ENCODE peak calls at places on chromosomes 12 and 14, in eight cellular contexts. M is DMS79; E is anterior cingulate cortex; W is AG10803; P is NCI-H446 treated with DMSO at 0.1 percent for 48 hours; I is T-cell; G is stimulated activated CD8-positive, alpha-beta memory T cell treated with anti-CD3 and anti-CD28 coated beads, Interleukin-4, amount 100 ng/mL, for 24 hours; S is foreskin keratinocyte. B is an unnamed sample.

GRCh38 chr14:44279357-44279756 is 227.7 kb downstream of the FSCB start:
- DNase-seq in E (no peak), W (no peak), S (no peak), I (no peak), P (no peak), G (no peak), M (no peak), B (no peak)

GRCh38 chr14:104267895-104268294 is 129.5 kb downstream of the KIF26A start:
- DNase-seq in P (no peak), G (no peak), I (no peak), W (no peak), S (no peak), E (no peak), M (no peak), B (no peak)

GRCh38 chr14:78178071-78178470 is 7.9 kb downstream of the NRXN3 start:
- DNase-seq in E (no peak), G (no peak), M (no peak), S (no peak), I (no peak), W (no peak), P (no peak), B (no peak)

GRCh38 chr12:28622416-28622815 is 432.2 kb downstream of the CCDC91 start:
- DNase-seq in G (no peak), E (no peak), M (no peak), S (peak), I (no peak), P (no peak), W (peak), B (no peak)

GRCh38 chr14:105093426-105094192 is 28.4 kb upstream of the GPR132 start:
- DNase-seq in W (peak), I (no peak), E (no peak), P (no peak), S (peak), G (peak), M (no peak), B (no peak)

GRCh38 chr12:122851820-122852219 is 16.6 kb downstream of the HIP1R start:
- DNase-seq in S (peak), G (no peak), W (peak), P (no peak), M (peak), I (no peak), E (peak), B (no peak)

GRCh38 chr14:102187583-102188001 is 47.9 kb downstream of the WDR20 start:
- DNase-seq in W (peak), E (no peak), S (no peak), I (no peak), G (no peak), P (no peak), M (peak), B (no peak)

GRCh38 chr12:9919443-9919842 is 12.7 kb downstream of the CLEC2A start:
- DNase-seq in P (no peak), I (no peak), W (no peak), M (no peak), S (no peak), G (no peak), E (no peak), B (no peak)

GRCh38 chr12:32437095-32437515 is 37.7 kb downstream of the FGD4 start:
- DNase-seq in P (no peak), W (peak), S (peak), G (no peak), E (no peak), M (no peak), I (no peak), B (no peak)

GRCh38 chr12:60266381-60266852 is 670.6 kb downstream of the SLC16A7 start:
- DNase-seq in E (no peak), W (peak), S (no peak), M (no peak), I (no peak), P (no peak), G (no peak), B (no peak)

GRCh38 chr14:96752594-96752993 is 44.6 kb upstream of the VRK1 start:
- DNase-seq in G (no peak), E (no peak), I (no peak), W (peak), M (no peak), P (no peak), S (no peak), B (no peak)

GRCh38 chr14:75553761-75554160 is 24.7 kb upstream of the FLVCR2 start:
- DNase-seq in P (no peak), M (no peak), G (no peak), S (no peak), W (no peak), I (no peak), E (no peak), B (no peak)

GRCh38 chr12:56086096-56086495 is 6.1 kb downstream of the ERBB3 start:
- DNase-seq in E (no peak), M (no peak), G (no peak), P (no peak), W (no peak), S (peak), I (no peak), B (no peak)

GRCh38 chr14:97866664-97867063 is 1069.5 kb downstream of the VRK1 start:
- DNase-seq in S (peak), E (no peak), W (no peak), M (no peak), G (no peak), I (no peak), P (no peak), B (no peak)

GRCh38 chr14:95496111-95496681 is 20.3 kb downstream of the SYNE3 start:
- DNase-seq in M (no peak), S (no peak), G (no peak), P (no peak), I (no peak), E (no peak), W (no peak), B (no peak)

GRCh38 chr12:5246196-5246595 is 185.7 kb upstream of the NTF3 start:
- DNase-seq in G (no peak), E (no peak), S (no peak), M (no peak), I (no peak), W (no peak), P (no peak), B (no peak)

GRCh38 chr12:121033625-121034349 is 5.3 kb downstream of the OASL start:
- DNase-seq in W (peak), I (no peak), G (peak), S (peak), E (no peak), M (no peak), P (no peak), B (no peak)

GRCh38 chr14:105014631-105015030 is 6.3 kb downstream of the CDCA4 start:
- DNase-seq in S (no peak), I (no peak), W (no peak), G (no peak), E (no peak), P (no peak), M (no peak), B (no peak)

GRCh38 chr14:44287858-44288257 is 219.2 kb downstream of the FSCB start:
- DNase-seq in I (no peak), G (no peak), S (no peak), M (no peak), W (no peak), P (no peak), E (no peak), B (no peak)

GRCh38 chr12:230925-231671 is 17.1 kb upstream of the SLC6A12 start:
- DNase-seq in G (no peak), P (no peak), E (peak), M (no peak), W (no peak), S (no peak), I (no peak), B (no peak)

GRCh38 chr14:50560929-50561280 is 960 bp downstream of the ATL1 start:
- DNase-seq in P (peak), M (peak), I (peak), S (peak), G (peak), W (peak), E (peak), B (peak)

GRCh38 chr12:62977879-62978278 is 42.9 kb upstream of the PPM1H start:
- DNase-seq in P (no peak), S (no peak), E (no peak), M (no peak), G (no peak), W (no peak), I (no peak), B (no peak)

GRCh38 chr14:32230181-32230580 is 27.1 kb upstream of the RNU6-8 start:
- DNase-seq in E (no peak), G (no peak), M (no peak), W (peak), I (no peak), P (no peak), S (peak), B (no peak)

GRCh38 chr12:78580296-78580695 is 284.3 kb upstream of the SYT1 start:
- DNase-seq in I (no peak), E (no peak), P (no peak), G (no peak), W (no peak), M (no peak), S (no peak), B (no peak)

GRCh38 chr12:128131955-128132354 is 135.0 kb upstream of the TMEM132C start:
- DNase-seq in M (no peak), W (no peak), G (no peak), P (no peak), E (no peak), S (no peak), I (no peak), B (no peak)

GRCh38 chr14:47715330-47715729 is 39.9 kb upstream of the MDGA2 start:
- DNase-seq in E (no peak), S (no peak), G (no peak), M (no peak), W (no peak), I (no peak), P (no peak), B (no peak)

GRCh38 chr12:104790296-104791125 is 167.6 kb downstream of the SLC41A2 start:
- DNase-seq in I (peak), S (no peak), G (peak), E (no peak), W (no peak), P (no peak), M (no peak), B (no peak)

GRCh38 chr14:68775614-68776126 is 17.2 kb downstream of the ZFP36L1 start:
- DNase-seq in M (no peak), P (no peak), W (no peak), G (no peak), S (no peak), I (no peak), E (no peak), B (no peak)

GRCh38 chr14:58367296-58367695 is 28.4 kb upstream of the TOMM20L start:
- DNase-seq in W (no peak), I (no peak), E (no peak), M (no peak), S (no peak), G (no peak), P (no peak), B (no peak)

GRCh38 chr12:53939141-53940108 is 794 bp downstream of the HOXC13 start:
- DNase-seq in S (peak), W (peak), P (no peak), E (no peak), I (no peak), M (no peak), G (no peak), B (no peak)

GRCh38 chr12:30286345-30286926 is 409.2 kb downstream of the IPO8 start:
- DNase-seq in G (no peak), P (no peak), M (no peak), S (peak), E (no peak), I (no peak), W (peak), B (no peak)

GRCh38 chr12:131443019-131444000 is 267.6 kb upstream of the SFSWAP start:
- DNase-seq in S (no peak), E (no peak), M (no peak), W (no peak), P (no peak), G (no peak), I (no peak), B (no peak)

GRCh38 chr14:74085047-74085637 is 386 bp downstream of the LIN52 start:
- DNase-seq in W (peak), E (no peak), S (peak), I (no peak), G (no peak), P (no peak), M (peak), B (no peak)

B was measured in caudate nucleus.